ENCODE peak calls at places on chromosome 12, in four cellular contexts. N, J, I and Q are unnamed samples. For H3K9me3, the result is how much of the 10 kb centered on the place peaks cover.

GRCh38 chr12:82057770-82058169 is 298.6 kb upstream of the PPFIA2 start:
- DNase-seq in J (no peak), I (no peak), N (no peak), Q (no peak)

GRCh38 chr12:64400041-64400440 is 4.2 kb upstream of the XPOT start:
- DNase-seq in J (no peak), N (no peak), I (no peak), Q (peak)

GRCh38 chr12:128259556-128260070 is 7.4 kb upstream of the TMEM132C start:
- DNase-seq in J (no peak), N (peak), I (peak), Q (peak)

GRCh38 chr12:123933214-123933613 is 39.4 kb downstream of the CCDC92 start:
- DNase-seq in I (no peak), N (no peak), J (no peak), Q (no peak)

GRCh38 chr12:51540996-51541395 is 50.0 kb upstream of the SCN8A start:
- DNase-seq in J (no peak), I (no peak), N (no peak), Q (no peak)

GRCh38 chr12:128551266-128552025 is 272.3 kb downstream of the SLC15A4 start:
- DNase-seq in I (no peak), J (no peak), N (no peak), Q (no peak)

GRCh38 chr12:4849024-4849594 is 60.6 kb upstream of the KCNA1 start:
- DNase-seq in N (peak), I (peak), J (no peak), Q (peak)

GRCh38 chr12:6763380-6763779 is 2.8 kb upstream of the PTMS start:
- DNase-seq in N (no peak), J (no peak), I (no peak), Q (no peak)

GRCh38 chr12:121334513-121335343 is 17.5 kb downstream of the ANAPC5 start:
- DNase-seq in J (peak), N (peak), I (peak), Q (peak)

GRCh38 chr12:57296291-57296690 is 45.3 kb upstream of the STAC3 start:
- DNase-seq in N (no peak), J (no peak), I (no peak), Q (no peak)

GRCh38 chr12:54824402-54824801 is 29.9 kb upstream of the MUCL1 start:
- DNase-seq in J (no peak), I (no peak), N (no peak), Q (no peak)

GRCh38 chr12:55931780-55932545 is 1.0 kb downstream of the DGKA start:
- DNase-seq in N (no peak), J (no peak), I (peak), Q (no peak)

GRCh38 chr12:15336772-15337553 is 14.7 kb downstream of the PTPRO start:
- DNase-seq in N (no peak), J (no peak), I (no peak), Q (peak)

GRCh38 chr12:53252349-53252916 is 15.7 kb upstream of the ESPL1 start:
- DNase-seq in J (no peak), I (peak), N (no peak), Q (no peak)

GRCh38 chr12:124695861-124696260 is 128.4 kb upstream of the NCOR2 start:
- DNase-seq in N (no peak), J (no peak), I (no peak), Q (no peak)

DNA sequence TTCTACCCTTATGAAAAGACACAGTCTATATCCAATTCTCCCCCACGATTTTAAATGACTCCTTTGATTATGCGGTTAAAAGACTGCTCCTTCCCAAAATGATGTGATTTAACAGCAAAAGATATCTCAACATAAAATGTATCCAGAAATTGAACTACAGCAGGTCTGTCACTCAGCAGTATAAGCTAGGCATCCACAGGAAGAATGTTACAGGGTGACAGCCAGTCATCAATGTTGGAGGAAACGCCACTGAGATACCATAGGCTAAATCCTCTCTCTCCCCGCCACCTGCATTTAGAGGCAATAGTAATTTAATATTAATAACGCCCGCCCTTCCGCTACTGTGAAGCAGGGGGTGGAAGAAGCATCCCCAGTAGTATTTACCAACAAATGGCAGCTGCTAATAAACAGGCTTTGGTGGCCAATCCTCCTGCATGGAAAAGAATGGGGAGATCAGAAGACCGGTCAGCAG is 613 bp downstream of the RECQL start:
- DNase-seq in N (no peak), J (peak), I (no peak), Q (no peak)
- H3K9me3 ChIP-seq in N (under half), J (under half), I (under half), Q (under half)

GRCh38 chr12:132142679-132143327 is 1.3 kb downstream of the DDX51 start:
- DNase-seq in I (no peak), J (no peak), N (no peak), Q (no peak)
- TF ChIP-seq SMC3 in I (no peak), J (no peak), N (no peak), Q (no peak)

DNA sequence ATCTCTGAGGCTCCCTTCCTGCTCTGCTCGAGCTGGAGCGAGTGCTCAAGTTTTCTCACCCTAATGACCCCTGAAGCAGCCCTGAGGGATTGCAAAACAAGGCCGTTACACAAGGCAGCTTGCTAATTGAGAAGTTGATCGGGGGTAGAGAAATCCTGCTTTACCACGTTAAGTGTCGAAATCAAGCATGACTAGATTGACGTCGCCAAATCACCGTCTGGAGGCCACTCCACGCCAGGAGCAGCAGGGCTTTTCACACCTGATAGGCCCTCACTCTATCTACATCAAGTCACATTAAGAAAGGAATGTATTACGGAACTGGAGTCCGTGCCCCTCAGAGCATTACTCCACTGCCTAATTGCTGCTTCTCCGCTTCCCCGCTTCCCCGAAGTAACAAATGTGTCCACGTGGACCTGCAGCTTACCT is 32.3 kb downstream of the LMO3 start:
- DNase-seq in N (peak), I (no peak), J (no peak), Q (no peak)
- TF ChIP-seq POLR2AphosphoS2 in N (no peak), I (no peak), J (no peak), Q (no peak)

GRCh38 chr12:132921685-132922084 is 34.3 kb upstream of the CHFR start:
- DNase-seq in J (no peak), I (peak), N (no peak), Q (no peak)
- H3K9me3 ChIP-seq in J (under half), I (under half), N (half or more), Q (half or more)

GRCh38 chr12:97748298-97748697 is 285.7 kb downstream of the RMST start:
- DNase-seq in N (no peak), I (no peak), J (no peak), Q (no peak)

DNA sequence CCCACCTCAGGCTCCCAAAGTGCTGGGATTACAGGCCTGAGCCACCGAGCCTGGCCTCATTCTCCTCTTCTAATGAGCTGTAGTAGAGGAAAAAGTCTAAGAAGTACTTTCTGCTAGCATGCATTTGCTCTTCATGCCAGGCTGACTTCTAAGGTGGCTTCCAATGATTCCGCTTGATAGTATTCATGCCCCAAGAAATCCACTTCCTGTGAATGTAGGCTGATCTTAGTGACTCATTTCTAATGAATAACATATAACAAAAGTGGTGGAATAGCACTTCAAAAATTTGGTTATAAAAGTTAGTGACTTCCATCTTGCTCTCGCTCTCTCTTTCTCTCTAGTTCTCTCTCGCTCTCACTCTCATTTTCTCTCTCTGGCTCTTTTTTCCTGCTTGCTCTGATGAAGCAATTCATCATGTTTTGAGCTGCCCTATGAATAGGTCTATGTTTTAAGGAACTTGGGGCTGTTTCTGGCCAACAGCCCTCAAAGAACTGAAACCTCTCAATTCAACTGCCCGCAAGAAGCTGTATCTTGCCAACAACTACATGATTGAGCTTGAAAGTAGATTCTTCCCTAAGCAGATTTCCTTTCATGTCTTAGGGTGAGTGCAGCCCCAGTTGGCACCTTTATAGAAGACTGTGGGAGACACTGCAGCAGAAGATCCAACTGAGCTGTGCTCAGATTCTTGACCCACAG is 282.9 kb downstream of the RMST start:
- DNase-seq in J (no peak), I (no peak), N (no peak), Q (no peak)
- TF ChIP-seq SMC3 in J (no peak), I (no peak), N (no peak), Q (no peak)

GRCh38 chr12:42447371-42447786 is 121.4 kb downstream of the PPHLN1 start:
- DNase-seq in J (no peak), N (no peak), I (no peak), Q (no peak)
- TF ChIP-seq POLR2AphosphoS2 in J (no peak), N (no peak), I (no peak), Q (no peak)

GRCh38 chr12:133145981-133146380 is 15.6 kb downstream of the ZNF10 start:
- DNase-seq in J (no peak), N (no peak), I (no peak), Q (no peak)
- H3K9me3 ChIP-seq in J (under half), N (half or more), I (under half), Q (half or more)

DNA sequence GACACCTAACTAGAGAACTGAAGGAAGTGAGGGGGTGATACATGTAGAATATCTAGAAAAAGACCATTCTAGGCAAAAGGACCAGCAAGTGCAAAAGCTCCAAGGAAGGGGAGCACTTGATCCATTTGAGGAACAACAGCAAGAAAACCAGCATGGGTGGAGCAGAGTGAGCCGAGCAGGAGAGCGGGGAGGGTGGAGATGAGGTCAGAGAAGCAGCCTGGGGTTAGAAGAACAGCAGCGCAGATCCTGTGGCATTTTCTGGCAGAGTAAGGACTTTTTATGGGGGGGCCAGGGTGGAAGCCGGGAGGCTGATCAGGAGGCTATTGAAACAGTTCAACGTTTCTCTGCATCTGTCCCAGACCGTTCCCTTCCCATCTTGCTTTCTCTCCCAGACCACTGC is 24.5 kb upstream of the TMCC3 start:
- DNase-seq in J (no peak), I (no peak), N (no peak), Q (no peak)
- TF ChIP-seq SMC3 in J (no peak), I (no peak), N (no peak), Q (no peak)

DNA sequence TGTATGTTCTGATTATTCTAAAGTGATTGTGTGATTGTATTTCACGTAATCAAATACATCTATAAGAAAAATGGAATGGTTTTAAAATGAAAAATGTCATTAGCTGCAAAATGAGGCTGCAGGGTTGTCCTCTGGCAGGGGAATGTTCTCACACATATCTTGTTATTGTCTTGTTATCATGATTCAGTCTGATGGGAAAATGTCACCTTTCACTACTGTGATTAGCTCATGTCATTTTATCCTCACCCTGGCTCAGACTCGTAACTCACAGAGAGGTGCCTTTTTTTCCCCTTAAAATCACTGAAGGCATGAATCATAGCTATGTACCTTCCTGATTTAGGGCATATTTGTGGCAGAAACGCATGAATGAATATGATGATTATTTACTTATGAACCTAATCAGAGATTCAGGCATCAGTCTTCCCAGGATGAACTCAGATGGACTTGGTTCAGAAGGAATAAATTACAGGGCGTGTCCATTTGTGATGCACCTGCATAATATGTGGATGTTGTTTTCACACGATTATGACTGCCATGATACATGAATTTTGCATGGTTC is 1339.1 kb downstream of the AACS start:
- DNase-seq in I (no peak), N (no peak), J (no peak), Q (no peak)
- TF ChIP-seq POLR2AphosphoS2 in I (no peak), N (no peak), J (no peak), Q (no peak)